ENCODE peak calls at places on chromosome 2, in seven cellular contexts. One of them, this sample, is unnamed.

GRCh38 chr2:240702640-240703011 is 11.0 kb downstream of the AQP12A start:
- DNase-seq in endothelial cell of umbilical vein: no peak
- DNase-seq in H1: no peak
- DNase-seq in HCT116: no peak
- DNase-seq in GM12878: no peak
- DNase-seq in K562: no peak
- DNase-seq in HepG2: no peak
- DNase-seq in this sample: no peak

GRCh38 chr2:18626256-18626668 is 36.9 kb upstream of the NT5C1B start:
- DNase-seq in endothelial cell of umbilical vein: peak; percentile 6
- DNase-seq in H1: no peak
- DNase-seq in HCT116: no peak
- DNase-seq in GM12878: no peak
- DNase-seq in K562: no peak
- DNase-seq in HepG2: no peak
- DNase-seq in this sample: no peak

GRCh38 chr2:30465171-30465545 is 18.1 kb downstream of the LCLAT1 start:
- DNase-seq in endothelial cell of umbilical vein: no peak
- DNase-seq in H1: no peak
- DNase-seq in HCT116: no peak
- DNase-seq in GM12878: no peak
- DNase-seq in K562: no peak
- DNase-seq in HepG2: no peak
- DNase-seq in this sample: no peak

GRCh38 chr2:120577896-120578295 is 157.8 kb upstream of the GLI2 start:
- DNase-seq in endothelial cell of umbilical vein: no peak
- DNase-seq in H1: no peak
- DNase-seq in HCT116: no peak
- DNase-seq in GM12878: no peak
- DNase-seq in K562: no peak
- DNase-seq in HepG2: no peak
- DNase-seq in this sample: no peak

GRCh38 chr2:30444283-30444682 is 2.8 kb upstream of the LCLAT1 start:
- DNase-seq in endothelial cell of umbilical vein: no peak
- DNase-seq in H1: no peak
- DNase-seq in HCT116: no peak
- DNase-seq in GM12878: no peak
- DNase-seq in K562: no peak
- DNase-seq in HepG2: no peak
- DNase-seq in this sample: no peak

GRCh38 chr2:237227190-237227988 is 141.7 kb downstream of the COPS8 start:
- DNase-seq in endothelial cell of umbilical vein: peak; percentile 79
- DNase-seq in H1: no peak
- DNase-seq in HCT116: peak; percentile 19
- DNase-seq in GM12878: no peak
- DNase-seq in K562: no peak
- DNase-seq in HepG2: no peak
- DNase-seq in this sample: peak; percentile 19

GRCh38 chr2:61926921-61927477 is 21.5 kb downstream of the COMMD1 start:
- DNase-seq in endothelial cell of umbilical vein: no peak
- DNase-seq in H1: no peak
- DNase-seq in HCT116: no peak
- DNase-seq in GM12878: no peak
- DNase-seq in K562: no peak
- DNase-seq in HepG2: no peak
- DNase-seq in this sample: no peak

GRCh38 chr2:54048117-54048785 is 67.2 kb upstream of the ACYP2 start:
- DNase-seq in endothelial cell of umbilical vein: no peak
- DNase-seq in H1: no peak
- DNase-seq in HCT116: no peak
- DNase-seq in GM12878: no peak
- DNase-seq in K562: no peak
- DNase-seq in HepG2: peak; percentile 47
- DNase-seq in this sample: no peak

GRCh38 chr2:238864207-238865014 is 16.5 kb downstream of the TWIST2 start:
- DNase-seq in endothelial cell of umbilical vein: peak; percentile 96
- DNase-seq in H1: peak; percentile 62
- DNase-seq in HCT116: peak; percentile 78
- DNase-seq in GM12878: no peak
- DNase-seq in K562: no peak
- DNase-seq in HepG2: peak; percentile 98
- DNase-seq in this sample: peak; percentile 96

GRCh38 chr2:26412091-26412673 is 10.5 kb downstream of the DRC1 start:
- DNase-seq in endothelial cell of umbilical vein: no peak
- DNase-seq in H1: no peak
- DNase-seq in HCT116: no peak
- DNase-seq in GM12878: peak; percentile 37
- DNase-seq in K562: peak; percentile 82
- DNase-seq in HepG2: peak; percentile 45
- DNase-seq in this sample: peak; percentile 89

GRCh38 chr2:68272246-68272987 is 20.1 kb upstream of the PPP3R1 start:
- DNase-seq in endothelial cell of umbilical vein: no peak
- DNase-seq in H1: no peak
- DNase-seq in HCT116: no peak
- DNase-seq in GM12878: no peak
- DNase-seq in K562: no peak
- DNase-seq in HepG2: no peak
- DNase-seq in this sample: no peak

GRCh38 chr2:61640406-61640805 is 102.2 kb upstream of the XPO1 start:
- DNase-seq in endothelial cell of umbilical vein: no peak
- DNase-seq in H1: no peak
- DNase-seq in HCT116: no peak
- DNase-seq in GM12878: no peak
- DNase-seq in K562: no peak
- DNase-seq in HepG2: no peak
- DNase-seq in this sample: no peak

GRCh38 chr2:45554073-45554742 is 56.9 kb downstream of the SRBD1 start:
- DNase-seq in endothelial cell of umbilical vein: no peak
- DNase-seq in H1: no peak
- DNase-seq in HCT116: no peak
- DNase-seq in GM12878: no peak
- DNase-seq in K562: no peak
- DNase-seq in HepG2: no peak
- DNase-seq in this sample: no peak

GRCh38 chr2:1769703-1770422 is 25.5 kb upstream of the PXDN start:
- DNase-seq in endothelial cell of umbilical vein: peak; percentile 51
- DNase-seq in H1: peak; percentile 95
- DNase-seq in HCT116: peak; percentile 71
- DNase-seq in GM12878: no peak
- DNase-seq in K562: peak; percentile 84
- DNase-seq in HepG2: peak; percentile 65
- DNase-seq in this sample: peak; percentile 74

GRCh38 chr2:102155703-102156515 is 13.4 kb downstream of the IL1R1 start:
- DNase-seq in endothelial cell of umbilical vein: no peak
- DNase-seq in H1: no peak
- DNase-seq in HCT116: no peak
- DNase-seq in GM12878: no peak
- DNase-seq in K562: no peak
- DNase-seq in HepG2: peak; percentile 100
- DNase-seq in this sample: no peak

GRCh38 chr2:50691518-50691917 is 340.4 kb downstream of the NRXN1 start:
- DNase-seq in endothelial cell of umbilical vein: no peak
- DNase-seq in H1: no peak
- DNase-seq in HCT116: no peak
- DNase-seq in GM12878: no peak
- DNase-seq in K562: no peak
- DNase-seq in HepG2: no peak
- DNase-seq in this sample: no peak

GRCh38 chr2:207482630-207483029 is 47.1 kb upstream of the CREB1 start:
- DNase-seq in endothelial cell of umbilical vein: no peak
- DNase-seq in H1: no peak
- DNase-seq in HCT116: no peak
- DNase-seq in GM12878: no peak
- DNase-seq in K562: no peak
- DNase-seq in HepG2: no peak
- DNase-seq in this sample: no peak

GRCh38 chr2:9415770-9416169 is 7.6 kb downstream of the ITGB1BP1 start:
- DNase-seq in endothelial cell of umbilical vein: no peak
- DNase-seq in H1: no peak
- DNase-seq in HCT116: no peak
- DNase-seq in GM12878: no peak
- DNase-seq in K562: no peak
- DNase-seq in HepG2: no peak
- DNase-seq in this sample: no peak

GRCh38 chr2:39608690-39609457 is 56.8 kb upstream of the TMEM178A start:
- DNase-seq in endothelial cell of umbilical vein: no peak
- DNase-seq in H1: no peak
- DNase-seq in HCT116: no peak
- DNase-seq in GM12878: no peak
- DNase-seq in K562: no peak
- DNase-seq in HepG2: no peak
- DNase-seq in this sample: no peak

GRCh38 chr2:239758325-239758877 is 266.7 kb downstream of the NDUFA10 start:
- DNase-seq in endothelial cell of umbilical vein: no peak
- DNase-seq in H1: no peak
- DNase-seq in HCT116: no peak
- DNase-seq in GM12878: no peak
- DNase-seq in K562: no peak
- DNase-seq in HepG2: no peak
- DNase-seq in this sample: peak; percentile 84

GRCh38 chr2:105244443-105244842 is 2.9 kb downstream of the GPR45 start:
- DNase-seq in endothelial cell of umbilical vein: no peak
- DNase-seq in H1: no peak
- DNase-seq in HCT116: no peak
- DNase-seq in GM12878: no peak
- DNase-seq in K562: no peak
- DNase-seq in HepG2: no peak
- DNase-seq in this sample: no peak

GRCh38 chr2:206274434-206275273 is at the start of gene ZDBF2:
- DNase-seq in endothelial cell of umbilical vein: peak; percentile 73
- DNase-seq in H1: peak; percentile 83
- DNase-seq in HCT116: no peak
- DNase-seq in GM12878: no peak
- DNase-seq in K562: peak; percentile 62
- DNase-seq in HepG2: no peak
- DNase-seq in this sample: peak; percentile 51
- TF ChIP-seq POLR2A in endothelial cell of umbilical vein: peak; percentile 62
- TF ChIP-seq POLR2A in H1: peak; percentile 31
- TF ChIP-seq POLR2A in HCT116: no peak
- TF ChIP-seq POLR2A in GM12878: peak; percentile 76
- TF ChIP-seq POLR2A in K562: no peak
- TF ChIP-seq POLR2A in HepG2: peak; percentile 16
- TF ChIP-seq POLR2A in this sample: peak; percentile 44

DNA sequence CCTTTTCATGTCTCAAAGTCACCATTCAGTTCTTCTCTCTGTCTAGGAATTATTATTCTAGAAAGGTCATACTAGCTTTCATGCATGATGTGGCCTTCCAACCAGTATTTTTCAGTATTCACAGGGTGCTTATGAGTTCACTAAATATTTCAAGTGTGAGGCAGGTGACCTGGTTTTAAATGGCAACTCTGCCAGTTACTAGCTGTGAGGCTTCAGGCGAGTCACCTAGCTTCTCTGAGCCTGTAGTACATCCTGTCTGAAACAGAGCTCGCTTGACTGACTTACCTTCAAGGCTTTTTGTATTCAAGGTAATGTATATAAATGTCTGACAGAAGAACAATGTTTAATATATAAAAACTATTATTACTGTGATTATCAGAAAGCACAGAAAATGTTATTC is 19.4 kb upstream of the ACVR1 start:
- DNase-seq in endothelial cell of umbilical vein: no peak
- DNase-seq in H1: no peak
- DNase-seq in HCT116: no peak
- DNase-seq in GM12878: no peak
- DNase-seq in K562: no peak
- DNase-seq in HepG2: no peak
- DNase-seq in this sample: no peak
- H3K27ac ChIP-seq in endothelial cell of umbilical vein: no peak overlapping the region
- H3K27ac ChIP-seq in H1: no peak overlapping the region
- H3K27ac ChIP-seq in HCT116: no peak overlapping the region
- H3K27ac ChIP-seq in GM12878: no peak overlapping the region
- H3K27ac ChIP-seq in K562: no peak overlapping the region
- H3K27ac ChIP-seq in HepG2: no peak overlapping the region
- H3K27ac ChIP-seq in this sample: no peak overlapping the region

GRCh38 chr2:119426801-119427395 is 4.8 kb upstream of the TMEM37 start:
- DNase-seq in endothelial cell of umbilical vein: no peak
- DNase-seq in H1: no peak
- DNase-seq in HCT116: no peak
- DNase-seq in GM12878: no peak
- DNase-seq in K562: no peak
- DNase-seq in HepG2: peak; percentile 68
- DNase-seq in this sample: no peak
- TF ChIP-seq MAX in endothelial cell of umbilical vein: no peak
- TF ChIP-seq MAX in H1: no peak
- TF ChIP-seq MAX in HCT116: no peak
- TF ChIP-seq MAX in GM12878: no peak
- TF ChIP-seq MAX in K562: no peak
- TF ChIP-seq MAX in HepG2: no peak
- TF ChIP-seq MAX in this sample: no peak

GRCh38 chr2:148933456-148933855 is 58.4 kb downstream of the KIF5C start:
- DNase-seq in endothelial cell of umbilical vein: no peak
- DNase-seq in H1: no peak
- DNase-seq in HCT116: no peak
- DNase-seq in GM12878: no peak
- DNase-seq in K562: no peak
- DNase-seq in HepG2: no peak
- DNase-seq in this sample: no peak
- TF ChIP-seq POLR2A in endothelial cell of umbilical vein: no peak
- TF ChIP-seq POLR2A in H1: no peak
- TF ChIP-seq POLR2A in HCT116: no peak
- TF ChIP-seq POLR2A in GM12878: no peak
- TF ChIP-seq POLR2A in K562: no peak
- TF ChIP-seq POLR2A in HepG2: no peak
- TF ChIP-seq POLR2A in this sample: no peak

GRCh38 chr2:224241812-224242211 is 160.1 kb downstream of the FAM124B start:
- DNase-seq in endothelial cell of umbilical vein: no peak
- DNase-seq in H1: no peak
- DNase-seq in HCT116: no peak
- DNase-seq in GM12878: no peak
- DNase-seq in K562: no peak
- DNase-seq in HepG2: no peak
- DNase-seq in this sample: no peak

DNA sequence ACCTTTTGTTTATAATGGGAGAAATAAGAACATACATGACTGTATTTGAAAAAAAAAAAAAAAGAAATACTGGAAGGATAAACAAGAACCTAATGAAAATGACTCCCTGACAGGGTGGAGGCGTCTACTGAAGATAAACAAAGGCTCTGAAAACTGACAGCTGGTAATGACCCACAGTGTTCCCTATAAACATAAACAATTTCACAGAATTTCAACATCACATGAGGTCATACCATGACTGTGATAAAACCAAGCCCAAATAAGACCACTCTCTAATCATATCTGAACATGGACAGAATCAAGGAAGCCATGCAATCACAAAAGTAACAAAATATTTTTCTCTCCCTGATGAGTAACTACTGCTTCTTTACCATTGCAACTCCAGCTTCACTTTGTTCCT is 159.4 kb downstream of the FAM124B start:
- DNase-seq in endothelial cell of umbilical vein: no peak
- DNase-seq in H1: no peak
- DNase-seq in HCT116: no peak
- DNase-seq in GM12878: no peak
- DNase-seq in K562: no peak
- DNase-seq in HepG2: no peak
- DNase-seq in this sample: no peak
- H3K27ac ChIP-seq in endothelial cell of umbilical vein: no peak overlapping the region
- H3K27ac ChIP-seq in H1: no peak overlapping the region
- H3K27ac ChIP-seq in HCT116: no peak overlapping the region
- H3K27ac ChIP-seq in GM12878: no peak overlapping the region
- H3K27ac ChIP-seq in K562: no peak overlapping the region
- H3K27ac ChIP-seq in HepG2: no peak overlapping the region
- H3K27ac ChIP-seq in this sample: no peak overlapping the region